ENCODE peak calls at places on chromosomes 3 and 15, in four cellular contexts. One of them, this sample, is unnamed.
A peak's percentile ranks its signal among the peaks of the same experiment; 100 is the strongest.

GRCh38 chr3:139263798-139264197 is 80.0 kb upstream of the MRPS22 start:
- DNase-seq in H1: no peak
- DNase-seq in GM12878: no peak
- DNase-seq in K562: no peak
- DNase-seq in this sample: no peak

GRCh38 chr3:14962762-14963161 is 15.4 kb downstream of the NR2C2 start:
- DNase-seq in H1: no peak
- DNase-seq in GM12878: no peak
- DNase-seq in K562: no peak
- DNase-seq in this sample: peak; percentile 88

GRCh38 chr3:171833006-171833405 is 10.1 kb upstream of the TMEM212 start:
- DNase-seq in H1: no peak
- DNase-seq in GM12878: no peak
- DNase-seq in K562: no peak
- DNase-seq in this sample: no peak

GRCh38 chr3:144652573-144652972 is 681.0 kb downstream of the DIPK2A start:
- DNase-seq in H1: no peak
- DNase-seq in GM12878: no peak
- DNase-seq in K562: no peak
- DNase-seq in this sample: peak; percentile 54

GRCh38 chr3:118501152-118501551 is 533.5 kb downstream of the IGSF11 start:
- DNase-seq in H1: no peak
- DNase-seq in GM12878: no peak
- DNase-seq in K562: no peak
- DNase-seq in this sample: no peak

GRCh38 chr3:143216709-143217182 is 97.2 kb downstream of the CHST2 start:
- DNase-seq in H1: no peak
- DNase-seq in GM12878: no peak
- DNase-seq in K562: no peak
- DNase-seq in this sample: no peak

GRCh38 chr3:18232317-18232716 is 192.8 kb downstream of the SATB1 start:
- DNase-seq in H1: no peak
- DNase-seq in GM12878: no peak
- DNase-seq in K562: no peak
- DNase-seq in this sample: no peak

GRCh38 chr3:59480486-59480995 is 430.7 kb upstream of the CFAP20DC start:
- DNase-seq in H1: no peak
- DNase-seq in GM12878: peak; percentile 49
- DNase-seq in K562: no peak
- DNase-seq in this sample: peak; percentile 72

GRCh38 chr15:66720206-66721010 is 18.4 kb downstream of the SMAD6 start:
- DNase-seq in H1: no peak
- DNase-seq in GM12878: no peak
- DNase-seq in K562: peak; percentile 62
- DNase-seq in this sample: peak; percentile 82

GRCh38 chr3:47746264-47746663 is 35.4 kb downstream of the SMARCC1 start:
- DNase-seq in H1: no peak
- DNase-seq in GM12878: no peak
- DNase-seq in K562: no peak
- DNase-seq in this sample: no peak

GRCh38 chr15:58453931-58454793 is 22.4 kb downstream of the LIPC start:
- DNase-seq in H1: no peak
- DNase-seq in GM12878: no peak
- DNase-seq in K562: no peak
- DNase-seq in this sample: no peak
- TF ChIP-seq CHD1 in H1: no peak
- TF ChIP-seq CHD1 in GM12878: no peak
- TF ChIP-seq CHD1 in K562: no peak
- TF ChIP-seq CHD1 in this sample: no peak

DNA sequence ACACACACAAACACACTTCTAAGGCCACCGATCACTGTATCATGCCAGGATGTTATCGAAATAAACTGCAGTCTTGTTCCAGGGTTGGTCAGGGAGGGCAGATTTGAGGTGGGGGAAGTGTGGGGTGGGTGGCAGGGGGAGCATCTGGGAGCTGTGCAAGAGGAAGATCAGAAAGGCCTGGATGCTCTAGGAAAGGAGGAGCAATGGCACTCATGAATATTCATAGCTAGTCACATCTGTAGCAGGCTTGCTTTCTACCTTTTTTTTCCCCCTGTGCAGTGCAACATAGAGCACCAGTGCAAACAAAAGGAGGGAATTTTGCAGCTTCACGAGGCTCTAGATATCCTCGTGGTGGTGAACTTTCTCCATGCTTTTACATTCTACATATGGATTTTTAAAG is 84.9 kb downstream of the MEIS2 start:
- DNase-seq in H1: no peak
- DNase-seq in GM12878: no peak
- DNase-seq in K562: no peak
- DNase-seq in this sample: no peak
- TF ChIP-seq CHD1 in H1: no peak
- TF ChIP-seq CHD1 in GM12878: no peak
- TF ChIP-seq CHD1 in K562: no peak
- TF ChIP-seq CHD1 in this sample: no peak

GRCh38 chr3:155029941-155030340 is 50.2 kb upstream of the MME start:
- DNase-seq in H1: no peak
- DNase-seq in GM12878: no peak
- DNase-seq in K562: no peak
- DNase-seq in this sample: no peak

GRCh38 chr3:155032918-155033317 is 47.2 kb upstream of the MME start:
- DNase-seq in H1: no peak
- DNase-seq in GM12878: no peak
- DNase-seq in K562: no peak
- DNase-seq in this sample: peak; percentile 57

GRCh38 chr3:155034786-155035185 is 45.3 kb upstream of the MME start:
- DNase-seq in H1: no peak
- DNase-seq in GM12878: no peak
- DNase-seq in K562: no peak
- DNase-seq in this sample: no peak

GRCh38 chr3:155026999-155027591 is 53.0 kb upstream of the MME start:
- DNase-seq in H1: no peak
- DNase-seq in GM12878: no peak
- DNase-seq in K562: peak; percentile 16
- DNase-seq in this sample: peak; percentile 39

DNA sequence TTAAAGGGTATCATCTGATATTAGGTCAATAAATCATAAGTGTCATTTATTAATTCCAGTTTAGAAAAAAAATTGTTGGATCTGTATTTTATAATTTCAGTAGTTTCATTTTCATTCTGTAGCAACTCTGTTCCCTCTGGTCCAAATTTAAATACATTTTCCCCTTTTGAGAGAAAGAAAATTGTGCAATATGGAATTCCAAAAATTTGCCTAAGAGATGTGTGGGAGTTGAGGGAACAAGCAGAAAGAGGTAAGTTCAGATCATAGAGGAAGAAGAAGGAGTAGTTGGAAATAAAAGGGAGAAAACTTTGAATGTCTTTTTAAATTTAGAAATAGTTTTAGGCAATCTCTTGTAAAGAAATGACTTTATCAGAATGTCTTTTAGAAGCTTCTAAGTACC is 48.9 kb upstream of the MME start:
- DNase-seq in H1: no peak
- DNase-seq in GM12878: no peak
- DNase-seq in K562: no peak
- DNase-seq in this sample: peak; percentile 42
- TF ChIP-seq CHD1 in H1: no peak
- TF ChIP-seq CHD1 in GM12878: no peak
- TF ChIP-seq CHD1 in K562: no peak
- TF ChIP-seq CHD1 in this sample: no peak

DNA sequence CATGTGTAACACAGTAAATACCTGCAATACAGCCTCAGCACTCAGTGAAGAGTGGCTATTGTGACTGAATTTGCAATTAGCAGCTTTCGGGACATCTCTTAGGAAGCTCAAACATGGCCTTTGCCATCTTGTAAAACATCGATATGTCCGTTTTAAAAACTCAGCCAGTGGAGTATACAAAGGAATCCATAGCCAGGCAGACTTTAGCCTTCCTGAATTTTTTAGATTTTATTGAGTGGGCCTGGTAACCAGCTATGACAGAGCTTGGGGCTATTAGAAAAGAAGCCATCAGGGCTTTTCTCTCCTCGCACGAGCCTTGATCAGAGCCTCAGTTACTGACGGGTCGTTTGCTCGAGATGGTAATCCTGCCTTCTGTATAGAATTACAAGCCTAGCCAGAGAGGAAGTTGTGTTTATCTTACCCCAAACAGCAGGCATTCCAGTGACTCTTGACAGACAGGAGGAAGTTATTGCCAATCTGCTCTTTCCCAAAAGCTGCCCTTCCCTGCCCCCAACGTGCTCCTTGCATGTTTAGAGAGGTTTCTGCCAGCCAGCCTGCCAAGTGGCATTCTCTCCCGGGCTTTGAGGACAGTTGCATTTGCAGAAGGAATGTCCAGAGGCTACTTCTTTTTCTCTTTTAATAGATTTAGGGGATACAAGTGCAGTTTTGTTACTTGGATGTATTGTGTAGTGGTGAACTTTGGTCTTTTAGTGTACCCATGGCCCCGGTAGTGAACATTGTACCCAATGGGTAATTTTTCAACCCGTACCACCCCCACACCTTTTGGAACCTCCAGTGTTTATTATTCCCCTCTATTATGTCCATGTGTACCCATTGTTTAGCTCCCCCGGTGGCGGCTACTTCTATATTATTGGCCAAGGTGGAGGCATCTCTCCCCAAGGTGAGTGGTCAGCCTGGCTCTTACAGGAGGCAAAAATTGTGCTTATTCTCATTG is 40.6 kb downstream of the ITPR1 start:
- DNase-seq in H1: no peak
- DNase-seq in GM12878: no peak
- DNase-seq in K562: peak; percentile 85
- DNase-seq in this sample: no peak
- TF ChIP-seq CHD1 in H1: no peak
- TF ChIP-seq CHD1 in GM12878: no peak
- TF ChIP-seq CHD1 in K562: no peak
- TF ChIP-seq CHD1 in this sample: no peak

DNA sequence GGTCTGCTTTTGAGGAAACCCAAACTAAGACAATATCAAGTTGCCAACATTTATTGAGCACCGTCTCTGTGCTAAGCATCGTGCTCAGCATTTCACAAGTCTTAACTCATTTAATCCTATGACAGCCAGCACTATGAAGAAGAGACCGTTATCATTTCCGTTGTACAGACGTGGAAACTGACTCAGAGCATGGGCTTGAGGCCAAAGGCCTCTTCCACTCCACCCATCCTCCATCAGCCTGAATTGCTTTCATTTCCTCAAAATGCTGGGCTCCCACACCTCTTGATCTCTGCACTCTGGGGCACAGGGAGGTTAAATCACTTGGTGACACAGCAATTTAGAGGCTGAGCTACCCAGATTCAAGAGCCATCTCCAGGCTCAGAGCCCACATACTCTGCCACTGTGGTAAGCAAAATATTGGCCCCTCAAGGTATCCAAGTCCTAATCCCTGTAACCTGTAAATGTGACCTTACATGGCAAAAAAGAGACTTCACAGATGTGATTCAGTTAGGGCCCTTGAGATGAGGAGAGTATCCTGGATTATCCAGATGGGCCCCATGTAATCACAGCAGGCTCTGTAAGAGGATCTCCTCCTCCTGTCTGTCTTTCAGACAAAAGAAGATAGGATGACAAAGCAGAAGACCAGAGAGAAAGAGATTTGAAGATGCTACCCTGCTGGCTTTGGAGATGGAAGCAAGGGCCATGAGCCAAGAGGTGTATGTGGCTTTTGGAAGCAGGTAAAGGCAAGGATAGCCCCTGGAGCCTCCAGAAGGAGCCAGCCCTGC is 24.3 kb upstream of the FLNB start:
- DNase-seq in H1: no peak
- DNase-seq in GM12878: peak; percentile 96
- DNase-seq in K562: peak; percentile 31
- DNase-seq in this sample: peak; percentile 95
- TF ChIP-seq CHD1 in H1: no peak
- TF ChIP-seq CHD1 in GM12878: no peak
- TF ChIP-seq CHD1 in K562: no peak
- TF ChIP-seq CHD1 in this sample: no peak

This sample was measured in IMR-90.